ENCODE peak calls at places on chromosomes 7 and 10, in nine cellular contexts. Y is sigmoid colon; M is activated T-helper 1 cell treated with Interleukin-2 at 50 U/mL for 16 hours; Q is choroid plexus epithelial cell; A is G401; B is ELF-1; D is heart left ventricle; G is stimulated activated CD8-positive, alpha-beta memory T cell treated with anti-CD3 and anti-CD28 coated beads, Interleukin-15, amount 100 ng/mL, for 48 hours; P is AG04450. Z is an unnamed sample.

GRCh38 chr10:102660891-102661613 is 16.8 kb downstream of the TRIM8 start:
- DNase-seq in Y (peak; percentile 84), M (peak; percentile 37), Q (peak; percentile 65), A (no peak), B (peak; percentile 61), D (peak; percentile 88), G (peak; percentile 73), P (peak; percentile 71), Z (peak; percentile 63)

GRCh38 chr7:96327429-96327828 is 5.5 kb upstream of the SLC25A13 start:
- DNase-seq in Y (no peak), M (no peak), Q (no peak), A (peak; percentile 80), B (no peak), D (no peak), G (no peak), P (no peak), Z (no peak)

GRCh38 chr10:92573091-92573797 is 649 bp downstream of the IDE start:
- DNase-seq in Y (peak; percentile 72), M (peak; percentile 7), Q (peak; percentile 54), A (peak; percentile 38), B (peak; percentile 37), D (no peak), G (peak; percentile 16), P (no peak), Z (peak; percentile 50)

GRCh38 chr10:113965077-113965476 is 78.6 kb upstream of the ADRB1 start:
- DNase-seq in Y (no peak), M (no peak), Q (peak; percentile 26), A (no peak), B (no peak), D (no peak), G (no peak), P (no peak), Z (no peak)

GRCh38 chr7:143145-143751 is 49.1 kb upstream of the FAM20C start:
- DNase-seq in Y (no peak), M (no peak), Q (no peak), A (no peak), B (no peak), D (peak; percentile 60), G (no peak), P (no peak), Z (no peak)

GRCh38 chr10:114911052-114911697 is 26.8 kb upstream of the TRUB1 start:
- DNase-seq in Y (no peak), M (no peak), Q (no peak), A (no peak), B (no peak), D (no peak), G (no peak), P (no peak), Z (no peak)

GRCh38 chr10:2839081-2839725 is 228.1 kb upstream of the PFKP start:
- DNase-seq in Y (no peak), M (no peak), Q (peak; percentile 2), A (peak; percentile 8), B (peak; percentile 71), D (no peak), G (peak; percentile 18), P (no peak), Z (peak; percentile 54)

GRCh38 chr10:76583711-76584161 is 1053.9 kb downstream of the KCNMA1 start:
- DNase-seq in Y (no peak), M (no peak), Q (peak; percentile 93), A (no peak), B (no peak), D (no peak), G (no peak), P (peak; percentile 66), Z (no peak)

GRCh38 chr7:30173058-30173897 is 38.5 kb downstream of the MTURN start:
- DNase-seq in Y (peak; percentile 93), M (no peak), Q (peak; percentile 74), A (peak; percentile 83), B (peak; percentile 89), D (peak; percentile 75), G (no peak), P (peak; percentile 83), Z (no peak)

GRCh38 chr10:91360434-91360833 is 49.7 kb upstream of the HECTD2 start:
- DNase-seq in Y (no peak), M (no peak), Q (no peak), A (no peak), B (no peak), D (no peak), G (no peak), P (no peak), Z (no peak)

GRCh38 chr7:22814261-22815208 is 8.1 kb downstream of the TOMM7 start:
- DNase-seq in Y (no peak), M (no peak), Q (peak; percentile 63), A (no peak), B (no peak), D (no peak), G (no peak), P (no peak), Z (no peak)

GRCh38 chr10:30495687-30496086 is 61.7 kb downstream of the MAP3K8 start:
- DNase-seq in Y (no peak), M (no peak), Q (no peak), A (no peak), B (no peak), D (no peak), G (no peak), P (no peak), Z (no peak)

GRCh38 chr10:15897282-15897681 is 37.0 kb upstream of the MINDY3 start:
- DNase-seq in Y (no peak), M (no peak), Q (peak; percentile 68), A (no peak), B (no peak), D (no peak), G (no peak), P (no peak), Z (no peak)

GRCh38 chr10:52682766-52683165 is 89.8 kb downstream of the MBL2 start:
- DNase-seq in Y (no peak), M (no peak), Q (no peak), A (no peak), B (no peak), D (no peak), G (no peak), P (no peak), Z (no peak)

GRCh38 chr10:71084061-71084817 is 128.1 kb upstream of the UNC5B start:
- DNase-seq in Y (peak; percentile 21), M (no peak), Q (no peak), A (no peak), B (peak; percentile 1), D (no peak), G (no peak), P (no peak), Z (no peak)

GRCh38 chr7:101362334-101363195 is at the start of gene COL26A1:
- DNase-seq in Y (no peak), M (no peak), Q (peak; percentile 17), A (peak; percentile 51), B (peak; percentile 73), D (peak; percentile 76), G (no peak), P (no peak), Z (peak; percentile 75)

GRCh38 chr10:103062854-103063642 is 130.0 kb downstream of the NT5C2 start:
- DNase-seq in Y (no peak), M (no peak), Q (no peak), A (peak; percentile 84), B (no peak), D (no peak), G (no peak), P (no peak), Z (no peak)

GRCh38 chr10:68734349-68734748 is 13.3 kb downstream of the CCAR1 start:
- DNase-seq in Y (no peak), M (no peak), Q (no peak), A (no peak), B (no peak), D (no peak), G (no peak), P (no peak), Z (no peak)

GRCh38 chr7:105364748-105365147 is 24.0 kb downstream of the SRPK2 start:
- DNase-seq in Y (no peak), M (no peak), Q (no peak), A (no peak), B (no peak), D (no peak), G (no peak), P (no peak), Z (no peak)

GRCh38 chr10:48454302-48455054 is 148.0 kb downstream of the MAPK8 start:
- DNase-seq in Y (peak; percentile 55), M (no peak), Q (peak; percentile 23), A (no peak), B (peak; percentile 30), D (peak; percentile 59), G (no peak), P (no peak), Z (peak; percentile 2)

GRCh38 chr7:101804642-101805401 is 12.6 kb upstream of the CUX1 start:
- DNase-seq in Y (no peak), M (no peak), Q (no peak), A (no peak), B (peak; percentile 74), D (no peak), G (no peak), P (no peak), Z (no peak)

GRCh38 chr10:113999520-113999919 is 44.1 kb upstream of the ADRB1 start:
- DNase-seq in Y (no peak), M (no peak), Q (no peak), A (no peak), B (no peak), D (no peak), G (no peak), P (no peak), Z (no peak)

GRCh38 chr7:155469311-155470185 is 11.6 kb downstream of the EN2 start:
- DNase-seq in Y (peak; percentile 17), M (no peak), Q (no peak), A (no peak), B (no peak), D (no peak), G (no peak), P (no peak), Z (no peak)

GRCh38 chr10:62866451-62866850 is 50.3 kb upstream of the EGR2 start:
- DNase-seq in Y (no peak), M (no peak), Q (peak; percentile 3), A (no peak), B (no peak), D (no peak), G (no peak), P (no peak), Z (no peak)

GRCh38 chr10:29529146-29529545 is 105.6 kb downstream of the SVIL start:
- DNase-seq in Y (no peak), M (no peak), Q (no peak), A (no peak), B (no peak), D (no peak), G (no peak), P (no peak), Z (no peak)

GRCh38 chr7:120842131-120842621 is 15.8 kb downstream of the TSPAN12 start:
- DNase-seq in Y (no peak), M (no peak), Q (no peak), A (no peak), B (peak; percentile 57), D (no peak), G (no peak), P (no peak), Z (no peak)

GRCh38 chr7:150976529-150977381 is 1.4 kb downstream of the KCNH2 start:
- DNase-seq in Y (no peak), M (no peak), Q (no peak), A (no peak), B (peak; percentile 63), D (peak; percentile 69), G (no peak), P (no peak), Z (peak; percentile 59)

GRCh38 chr10:90111671-90112070 is 410.3 kb downstream of the KIF20B start:
- DNase-seq in Y (no peak), M (no peak), Q (peak; percentile 31), A (no peak), B (no peak), D (no peak), G (no peak), P (no peak), Z (no peak)

GRCh38 chr10:46068117-46068516 is 22.0 kb upstream of the MSMB start:
- DNase-seq in Y (no peak), M (no peak), Q (no peak), A (no peak), B (no peak), D (no peak), G (no peak), P (no peak), Z (no peak)

GRCh38 chr10:29924436-29924835 is 134.9 kb downstream of the JCAD start:
- DNase-seq in Y (no peak), M (no peak), Q (no peak), A (no peak), B (no peak), D (no peak), G (no peak), P (no peak), Z (no peak)

Z was measured in nephron progenitor cell.